ENCODE peak calls at places on chromosome 17, in eight cellular contexts. One of them, this sample, is unnamed.

GRCh38 chr17:69326302-69327059 is 452 bp downstream of the ABCA5 start:
- DNase-seq in activated CD4-positive, alpha-beta T cell treated with anti-CD3 and anti-CD28 coated beads, Interleukin-2, amount 50 U/mL, for 48 hours: no peak
- DNase-seq in naive thymus-derived CD8-positive, alpha-beta T cell: no peak
- DNase-seq in tibial artery: no peak
- DNase-seq in left ventricle myocardium inferior: no peak
- DNase-seq in mucosa of gallbladder: no peak
- DNase-seq in CD4-positive, alpha-beta memory T cell: peak; percentile 6
- DNase-seq in GM13976: peak; percentile 30
- DNase-seq in this sample: no peak

GRCh38 chr17:82332669-82333278 is 792 bp downstream of the SECTM1 start:
- DNase-seq in tibial artery: no peak
- DNase-seq in mucosa of gallbladder: peak; percentile 49
- DNase-seq in activated CD4-positive, alpha-beta T cell treated with anti-CD3 and anti-CD28 coated beads, Interleukin-2, amount 50 U/mL, for 48 hours: no peak
- DNase-seq in left ventricle myocardium inferior: peak; percentile 48
- DNase-seq in naive thymus-derived CD8-positive, alpha-beta T cell: no peak
- DNase-seq in CD4-positive, alpha-beta memory T cell: peak; percentile 20
- DNase-seq in GM13976: peak; percentile 57
- DNase-seq in this sample: no peak

GRCh38 chr17:77616243-77616731 is 342.2 kb upstream of the TNRC6C start:
- DNase-seq in CD4-positive, alpha-beta memory T cell: no peak
- DNase-seq in activated CD4-positive, alpha-beta T cell treated with anti-CD3 and anti-CD28 coated beads, Interleukin-2, amount 50 U/mL, for 48 hours: no peak
- DNase-seq in GM13976: no peak
- DNase-seq in left ventricle myocardium inferior: no peak
- DNase-seq in naive thymus-derived CD8-positive, alpha-beta T cell: no peak
- DNase-seq in tibial artery: no peak
- DNase-seq in mucosa of gallbladder: no peak
- DNase-seq in this sample: no peak

GRCh38 chr17:79619636-79620206 is 8.9 kb upstream of the RBFOX3 start:
- DNase-seq in naive thymus-derived CD8-positive, alpha-beta T cell: no peak
- DNase-seq in tibial artery: peak; percentile 33
- DNase-seq in activated CD4-positive, alpha-beta T cell treated with anti-CD3 and anti-CD28 coated beads, Interleukin-2, amount 50 U/mL, for 48 hours: no peak
- DNase-seq in CD4-positive, alpha-beta memory T cell: no peak
- DNase-seq in mucosa of gallbladder: no peak
- DNase-seq in left ventricle myocardium inferior: no peak
- DNase-seq in GM13976: no peak
- DNase-seq in this sample: no peak

GRCh38 chr17:45011767-45012166 is 39.7 kb downstream of the DCAKD start:
- DNase-seq in activated CD4-positive, alpha-beta T cell treated with anti-CD3 and anti-CD28 coated beads, Interleukin-2, amount 50 U/mL, for 48 hours: no peak
- DNase-seq in naive thymus-derived CD8-positive, alpha-beta T cell: no peak
- DNase-seq in tibial artery: no peak
- DNase-seq in CD4-positive, alpha-beta memory T cell: no peak
- DNase-seq in GM13976: no peak
- DNase-seq in mucosa of gallbladder: no peak
- DNase-seq in left ventricle myocardium inferior: no peak
- DNase-seq in this sample: no peak

GRCh38 chr17:65099941-65100315 is 37.2 kb upstream of the RGS9 start:
- DNase-seq in naive thymus-derived CD8-positive, alpha-beta T cell: peak; percentile 10
- DNase-seq in activated CD4-positive, alpha-beta T cell treated with anti-CD3 and anti-CD28 coated beads, Interleukin-2, amount 50 U/mL, for 48 hours: peak; percentile 92
- DNase-seq in tibial artery: no peak
- DNase-seq in left ventricle myocardium inferior: peak; percentile 48
- DNase-seq in CD4-positive, alpha-beta memory T cell: peak; percentile 60
- DNase-seq in GM13976: peak; percentile 84
- DNase-seq in mucosa of gallbladder: peak; percentile 42
- DNase-seq in this sample: peak; percentile 26

GRCh38 chr17:29565643-29566472 is 979 bp downstream of the ABHD15 start:
- DNase-seq in activated CD4-positive, alpha-beta T cell treated with anti-CD3 and anti-CD28 coated beads, Interleukin-2, amount 50 U/mL, for 48 hours: peak; percentile 69
- DNase-seq in left ventricle myocardium inferior: no peak
- DNase-seq in CD4-positive, alpha-beta memory T cell: peak; percentile 62
- DNase-seq in naive thymus-derived CD8-positive, alpha-beta T cell: no peak
- DNase-seq in tibial artery: no peak
- DNase-seq in mucosa of gallbladder: no peak
- DNase-seq in GM13976: peak; percentile 77
- DNase-seq in this sample: no peak

GRCh38 chr17:75625813-75626486 is 7.3 kb upstream of the SMIM5 start:
- DNase-seq in naive thymus-derived CD8-positive, alpha-beta T cell: no peak
- DNase-seq in activated CD4-positive, alpha-beta T cell treated with anti-CD3 and anti-CD28 coated beads, Interleukin-2, amount 50 U/mL, for 48 hours: peak; percentile 23
- DNase-seq in GM13976: peak; percentile 73
- DNase-seq in left ventricle myocardium inferior: no peak
- DNase-seq in mucosa of gallbladder: no peak
- DNase-seq in tibial artery: no peak
- DNase-seq in CD4-positive, alpha-beta memory T cell: no peak
- DNase-seq in this sample: no peak

GRCh38 chr17:64063766-64064224 is 43.4 kb upstream of the ICAM2 start:
- DNase-seq in tibial artery: no peak
- DNase-seq in CD4-positive, alpha-beta memory T cell: peak; percentile 53
- DNase-seq in activated CD4-positive, alpha-beta T cell treated with anti-CD3 and anti-CD28 coated beads, Interleukin-2, amount 50 U/mL, for 48 hours: peak; percentile 70
- DNase-seq in GM13976: peak; percentile 62
- DNase-seq in mucosa of gallbladder: peak; percentile 41
- DNase-seq in left ventricle myocardium inferior: peak; percentile 45
- DNase-seq in naive thymus-derived CD8-positive, alpha-beta T cell: peak; percentile 46
- DNase-seq in this sample: peak; percentile 37

GRCh38 chr17:36705651-36706436 is 104.5 kb downstream of the MRM1 start:
- DNase-seq in naive thymus-derived CD8-positive, alpha-beta T cell: peak; percentile 11
- DNase-seq in activated CD4-positive, alpha-beta T cell treated with anti-CD3 and anti-CD28 coated beads, Interleukin-2, amount 50 U/mL, for 48 hours: peak; percentile 64
- DNase-seq in GM13976: peak; percentile 76
- DNase-seq in tibial artery: no peak
- DNase-seq in mucosa of gallbladder: peak; percentile 17
- DNase-seq in CD4-positive, alpha-beta memory T cell: peak; percentile 47
- DNase-seq in left ventricle myocardium inferior: no peak
- DNase-seq in this sample: peak; percentile 26

GRCh38 chr17:17545031-17545820 is 46.3 kb downstream of the PEMT start:
- DNase-seq in CD4-positive, alpha-beta memory T cell: no peak
- DNase-seq in mucosa of gallbladder: no peak
- DNase-seq in GM13976: no peak
- DNase-seq in left ventricle myocardium inferior: no peak
- DNase-seq in activated CD4-positive, alpha-beta T cell treated with anti-CD3 and anti-CD28 coated beads, Interleukin-2, amount 50 U/mL, for 48 hours: no peak
- DNase-seq in tibial artery: peak; percentile 79
- DNase-seq in naive thymus-derived CD8-positive, alpha-beta T cell: no peak
- DNase-seq in this sample: no peak

GRCh38 chr17:59093702-59094231 is 12.9 kb downstream of the TRIM37 start:
- DNase-seq in left ventricle myocardium inferior: peak; percentile 41
- DNase-seq in naive thymus-derived CD8-positive, alpha-beta T cell: no peak
- DNase-seq in mucosa of gallbladder: peak; percentile 13
- DNase-seq in tibial artery: peak; percentile 75
- DNase-seq in GM13976: no peak
- DNase-seq in activated CD4-positive, alpha-beta T cell treated with anti-CD3 and anti-CD28 coated beads, Interleukin-2, amount 50 U/mL, for 48 hours: no peak
- DNase-seq in CD4-positive, alpha-beta memory T cell: no peak
- DNase-seq in this sample: no peak

GRCh38 chr17:42997984-42998938 is at the start of gene RPL27:
- DNase-seq in naive thymus-derived CD8-positive, alpha-beta T cell: peak; percentile 98
- DNase-seq in CD4-positive, alpha-beta memory T cell: peak; percentile 99
- DNase-seq in GM13976: peak; percentile 95
- DNase-seq in mucosa of gallbladder: peak; percentile 99
- DNase-seq in activated CD4-positive, alpha-beta T cell treated with anti-CD3 and anti-CD28 coated beads, Interleukin-2, amount 50 U/mL, for 48 hours: peak; percentile 97
- DNase-seq in left ventricle myocardium inferior: peak; percentile 98
- DNase-seq in tibial artery: peak; percentile 100
- DNase-seq in this sample: peak; percentile 89